ENCODE peak calls at places on chromosomes 11 and 22, in five cellular contexts. I, Q, A, R and B are unnamed samples.

GRCh38 chr11:64358536-64358906 is 441 bp upstream of the RPS6KA4 start:
- DNase-seq in I (no peak), A (no peak), Q (no peak), R (no peak), B (no peak)

GRCh38 chr11:128297111-128297651 is 290.2 kb downstream of the ETS1 start:
- DNase-seq in Q (no peak), I (no peak), R (no peak), A (no peak), B (no peak)

GRCh38 chr22:38034278-38034882 is 22.8 kb upstream of the PICK1 start:
- DNase-seq in R (peak), I (peak), A (no peak), Q (peak), B (no peak)

GRCh38 chr11:93905384-93905783 is 55.0 kb upstream of the VSTM5 start:
- DNase-seq in I (no peak), A (no peak), Q (no peak), R (no peak), B (no peak)

GRCh38 chr11:114236829-114237228 is 59.4 kb upstream of the NNMT start:
- DNase-seq in A (no peak), Q (no peak), R (no peak), I (no peak), B (no peak)

GRCh38 chr11:75858613-75859012 is 43.6 kb downstream of the UVRAG start:
- DNase-seq in R (no peak), I (peak), A (no peak), Q (no peak), B (peak)

GRCh38 chr11:64000026-64000739 is 13.9 kb downstream of the OTUB1 start:
- DNase-seq in I (peak), A (no peak), Q (peak), R (peak), B (no peak)

GRCh38 chr11:76773921-76774361 is 9.2 kb upstream of the TSKU start:
- DNase-seq in R (no peak), I (no peak), A (no peak), Q (no peak), B (no peak)

GRCh38 chr11:2517016-2517385 is 72.2 kb downstream of the KCNQ1 start:
- DNase-seq in I (no peak), R (no peak), A (peak), Q (peak), B (no peak)

GRCh38 chr11:30902929-30903328 is 316.8 kb upstream of the MPPED2 start:
- DNase-seq in A (no peak), R (no peak), I (no peak), Q (no peak), B (no peak)

GRCh38 chr11:123702137-123702536 is 39.3 kb downstream of the ZNF202 start:
- DNase-seq in I (no peak), Q (no peak), R (no peak), A (no peak), B (no peak)

GRCh38 chr22:36383110-36383581 is 4.6 kb downstream of the MYH9 start:
- DNase-seq in I (peak), Q (no peak), A (no peak), R (peak), B (no peak)

GRCh38 chr11:112744041-112744440 is 217.2 kb upstream of the NCAM1 start:
- DNase-seq in I (no peak), A (no peak), Q (peak), R (no peak), B (no peak)
- TF ChIP-seq POLR2AphosphoS5 in I (no peak), A (no peak), Q (no peak), R (no peak), B (no peak)

GRCh38 chr11:115407496-115407895 is 96.7 kb downstream of the CADM1 start:
- DNase-seq in A (no peak), I (no peak), Q (no peak), R (no peak), B (no peak)

GRCh38 chr11:115409116-115409663 is 95.0 kb downstream of the CADM1 start:
- DNase-seq in A (no peak), R (no peak), I (no peak), Q (no peak), B (no peak)

GRCh38 chr11:115411114-115411513 is 93.1 kb downstream of the CADM1 start:
- DNase-seq in R (no peak), Q (no peak), I (no peak), A (no peak), B (no peak)

GRCh38 chr11:115408036-115408911 is 95.9 kb downstream of the CADM1 start:
- DNase-seq in Q (no peak), R (no peak), A (no peak), I (no peak), B (no peak)

DNA sequence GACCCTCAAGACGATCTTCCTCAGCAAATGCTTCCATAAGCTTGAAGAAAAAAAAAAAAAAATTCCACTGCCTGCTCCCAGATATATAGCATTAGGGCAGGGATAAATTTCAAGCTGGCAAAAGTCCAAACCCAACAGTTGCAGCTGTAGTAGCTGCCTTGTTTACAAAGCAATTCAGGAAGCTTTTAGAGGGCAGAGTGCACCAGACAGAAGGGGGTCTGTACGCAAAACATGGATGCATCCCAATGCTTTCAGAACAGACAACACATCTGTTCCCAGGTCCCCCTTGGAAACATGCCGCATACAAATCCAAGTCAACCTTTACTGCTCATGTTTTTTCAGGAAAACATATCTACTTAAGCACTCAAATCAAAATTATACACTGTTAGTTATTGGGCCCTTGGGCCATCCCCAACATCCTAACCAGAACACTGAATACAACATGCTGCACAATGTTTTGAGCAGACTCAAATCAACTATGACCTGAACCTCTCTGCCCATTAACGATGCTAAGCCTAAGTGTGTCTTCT is 94.5 kb downstream of the CADM1 start:
- DNase-seq in A (no peak), I (no peak), Q (peak), R (peak), B (no peak)
- H3K27ac ChIP-seq in A (no peak), I (no peak), Q (no peak), R (no peak), B (no peak)

DNA sequence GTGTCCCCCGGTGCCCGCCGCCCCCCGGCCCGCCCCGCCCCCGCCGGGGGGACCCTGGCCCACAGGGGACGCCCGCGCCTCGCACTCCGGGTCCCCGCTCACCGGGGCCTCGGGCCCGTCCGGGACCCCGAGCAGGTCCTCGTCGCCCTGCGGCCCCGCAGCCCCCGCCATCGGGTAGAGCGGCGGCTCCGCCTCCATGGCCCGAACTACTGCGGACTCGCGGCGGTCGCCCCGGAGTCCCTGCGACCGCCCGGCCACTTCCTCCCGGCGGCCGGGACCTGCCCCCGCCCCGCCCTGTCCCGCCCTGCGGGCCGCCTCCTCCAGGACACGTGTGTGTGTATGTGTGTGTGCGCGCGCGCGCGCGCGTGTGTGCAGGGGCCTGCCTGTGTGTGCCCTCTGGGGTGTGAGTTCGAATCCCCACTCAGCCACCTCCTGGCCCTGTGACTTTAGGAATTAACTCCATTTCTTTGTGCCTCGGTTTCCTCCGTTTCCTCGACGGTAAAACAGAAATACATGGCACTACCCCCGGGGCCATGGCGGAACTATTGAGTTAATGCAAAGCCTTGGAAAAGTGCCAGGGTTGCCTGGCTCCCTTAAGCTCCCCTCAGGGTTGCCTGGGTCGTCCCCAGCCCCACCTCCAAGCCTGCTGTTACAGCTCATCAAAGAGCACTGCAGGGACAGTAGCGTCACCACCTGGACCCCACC is at the start of gene UNC93B1:
- DNase-seq in R (peak), A (peak), I (peak), Q (peak), B (peak)
- TF ChIP-seq POLR2AphosphoS5 in R (peak), A (no peak), I (peak), Q (peak), B (no peak)

GRCh38 chr11:120675171-120675570 is 163.6 kb downstream of the GRIK4 start:
- DNase-seq in A (no peak), Q (no peak), I (no peak), R (no peak), B (no peak)
- H3K27ac ChIP-seq in A (no peak), Q (no peak), I (no peak), R (no peak), B (no peak)

GRCh38 chr11:119320593-119321524 is 3.9 kb upstream of the MCAM start:
- DNase-seq in R (peak), I (no peak), Q (no peak), A (peak), B (no peak)
- TF ChIP-seq POLR2AphosphoS5 in R (peak), I (no peak), Q (no peak), A (no peak), B (no peak)

GRCh38 chr11:68818181-68818580 is 23.5 kb downstream of the CPT1A start:
- DNase-seq in Q (no peak), I (no peak), A (no peak), R (no peak), B (no peak)
- H3K27ac ChIP-seq in Q (no peak), I (peak), A (no peak), R (no peak), B (no peak)

DNA sequence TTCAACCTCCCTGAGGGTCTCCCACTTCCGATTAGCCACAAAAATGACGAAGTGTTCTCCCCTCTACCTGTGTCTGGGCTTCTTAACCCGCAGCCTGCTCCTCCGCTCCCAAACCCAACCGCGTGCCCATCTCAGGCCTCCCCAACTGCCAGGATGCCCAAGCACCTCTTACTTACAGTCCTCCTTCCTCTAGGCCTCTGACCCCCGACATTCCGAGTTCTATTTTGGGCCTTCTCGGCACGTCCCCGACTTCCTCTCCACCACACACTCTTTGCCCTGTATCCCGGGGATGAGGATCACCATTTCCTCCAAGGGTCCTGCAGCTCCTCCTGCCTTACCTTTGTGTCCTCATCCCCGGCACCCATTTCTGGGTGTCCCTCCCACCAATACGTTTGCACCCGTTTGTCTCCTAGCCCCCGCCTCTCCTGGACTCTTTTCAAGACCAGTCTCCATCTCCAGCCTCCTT is 388 bp upstream of the MUS81 start:
- DNase-seq in A (peak), Q (no peak), I (no peak), R (no peak), B (no peak)
- TF ChIP-seq POLR2AphosphoS5 in A (peak), Q (no peak), I (peak), R (no peak), B (no peak)